ENCODE peak calls at places on chromosomes 3 and 15, in nine cellular contexts. T is uterus, O is sigmoid colon, W is body of pancreas, D is right lobe of liver, R is IMR-90, K is breast epithelium, J is ovary, Z is stomach. S is an unnamed sample.

GRCh38 chr3:37646865-37647264 is 214.8 kb upstream of the CTDSPL start:
- DNase-seq in J (no peak), T (no peak), R (no peak), W (no peak), Z (no peak), K (no peak), D (no peak), O (no peak), S (no peak)

GRCh38 chr3:187211532-187212274 is 14.4 kb downstream of the RTP1 start:
- DNase-seq in K (no peak), W (no peak), O (no peak), J (no peak), Z (no peak), T (no peak), R (peak; percentile 38), D (no peak), S (peak; percentile 64)

GRCh38 chr15:28955686-28956421 is 70.1 kb downstream of the APBA2 start:
- DNase-seq in O (peak; percentile 43), R (peak; percentile 79), K (no peak), J (no peak), W (no peak), Z (no peak), D (peak; percentile 21), T (no peak), S (no peak)

GRCh38 chr3:75906555-75907112 is 121.3 kb upstream of the ZNF717 start:
- DNase-seq in J (no peak), O (peak; percentile 62), D (no peak), R (peak; percentile 25), Z (no peak), W (peak; percentile 15), K (peak; percentile 48), T (no peak), S (no peak)

GRCh38 chr15:85831415-85832113 is 36.8 kb upstream of the KLHL25 start:
- DNase-seq in O (peak; percentile 80), T (peak; percentile 73), R (peak; percentile 48), W (peak; percentile 75), Z (peak; percentile 70), D (peak; percentile 73), K (peak; percentile 60), J (peak; percentile 69), S (peak; percentile 23)

GRCh38 chr3:98350082-98350481 is 3.6 kb upstream of the OR5K4 start:
- DNase-seq in D (no peak), W (no peak), J (no peak), K (no peak), Z (no peak), R (no peak), O (no peak), T (no peak), S (no peak)

GRCh38 chr3:161939919-161940693 is 443.5 kb downstream of the OTOL1 start:
- DNase-seq in J (no peak), W (no peak), O (no peak), K (no peak), R (no peak), Z (no peak), D (no peak), T (no peak), S (no peak)

GRCh38 chr3:99934984-99935797 is 117.5 kb downstream of the CMSS1 start:
- DNase-seq in J (no peak), R (no peak), W (no peak), D (no peak), O (no peak), T (no peak), K (no peak), Z (no peak), S (no peak)

GRCh38 chr15:91186892-91187644 is 87.0 kb downstream of the SV2B start:
- DNase-seq in O (no peak), K (no peak), Z (no peak), R (peak; percentile 26), T (no peak), D (no peak), W (peak; percentile 14), J (no peak), S (no peak)

GRCh38 chr3:193851941-193852674 is 259.1 kb downstream of the OPA1 start:
- DNase-seq in Z (peak; percentile 88), O (no peak), W (peak; percentile 76), T (no peak), K (no peak), J (no peak), D (no peak), R (no peak), S (no peak)

DNA sequence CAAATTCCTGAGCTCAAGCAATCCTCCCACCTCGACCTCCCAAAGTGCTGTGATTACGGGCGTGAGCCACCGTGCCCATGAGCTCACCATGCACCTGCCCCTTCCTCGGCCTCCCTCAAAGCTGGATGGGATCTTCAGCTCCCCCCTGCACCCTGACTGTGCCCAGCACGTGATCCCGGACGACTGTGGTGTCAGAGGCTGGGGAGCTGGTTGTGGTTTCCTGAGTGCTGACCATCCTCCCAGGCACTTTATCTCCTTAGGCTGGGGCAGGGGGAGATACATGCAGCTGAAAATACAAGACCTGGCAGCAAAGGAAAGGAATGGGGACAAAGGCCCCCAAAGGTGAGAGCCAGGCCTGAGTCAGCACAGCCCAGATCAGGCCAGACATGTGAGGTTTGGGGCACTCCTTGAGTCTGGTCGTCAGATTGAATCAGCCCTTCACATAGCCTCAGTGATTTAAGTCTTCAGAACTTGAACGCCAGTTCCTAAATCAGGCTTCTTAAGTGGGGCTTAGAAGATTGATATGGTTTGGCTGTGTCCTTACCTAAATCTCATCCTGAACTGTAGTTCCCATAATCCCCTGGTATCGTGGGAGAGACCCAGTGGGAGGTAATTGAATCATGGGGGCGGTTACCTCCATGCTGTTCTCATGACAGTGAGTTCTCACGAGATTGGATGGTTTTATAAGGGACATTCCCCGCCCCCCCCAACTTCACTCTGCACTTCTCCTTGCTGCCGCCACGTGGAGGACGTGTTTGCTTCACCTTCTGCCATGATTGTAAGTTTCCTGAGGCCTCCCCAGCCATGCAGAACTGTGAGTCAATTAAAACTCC is 35.8 kb downstream of the PRKCD start:
- DNase-seq in J (no peak), R (peak; percentile 62), K (no peak), Z (no peak), O (no peak), D (no peak), W (no peak), T (no peak), S (no peak)
- TF ChIP-seq POLR2A in J (no peak), R (no peak), K (no peak), Z (no peak), O (no peak), D (no peak), W (no peak), T (no peak), S (no peak)

GRCh38 chr3:20038679-20039078 is 1.6 kb upstream of the KAT2B start:
- DNase-seq in O (no peak), Z (no peak), T (no peak), R (no peak), D (no peak), W (no peak), K (no peak), J (no peak), S (no peak)

GRCh38 chr3:20040476-20041196 is 390 bp downstream of the KAT2B start:
- DNase-seq in D (peak; percentile 88), K (peak; percentile 66), O (peak; percentile 91), J (peak; percentile 85), T (peak; percentile 79), W (peak; percentile 74), Z (peak; percentile 75), R (peak; percentile 61), S (peak; percentile 56)

GRCh38 chr3:20041197-20041780 is 1.0 kb downstream of the KAT2B start:
- DNase-seq in J (peak; percentile 75), K (peak; percentile 85), D (peak; percentile 97), Z (peak; percentile 87), O (peak; percentile 91), R (peak; percentile 56), W (peak; percentile 88), T (peak; percentile 73), S (peak; percentile 63)

GRCh38 chr3:20039082-20039764 is 1.0 kb upstream of the KAT2B start:
- DNase-seq in T (no peak), O (no peak), W (no peak), Z (no peak), K (no peak), R (no peak), D (no peak), J (no peak), S (no peak)

DNA sequence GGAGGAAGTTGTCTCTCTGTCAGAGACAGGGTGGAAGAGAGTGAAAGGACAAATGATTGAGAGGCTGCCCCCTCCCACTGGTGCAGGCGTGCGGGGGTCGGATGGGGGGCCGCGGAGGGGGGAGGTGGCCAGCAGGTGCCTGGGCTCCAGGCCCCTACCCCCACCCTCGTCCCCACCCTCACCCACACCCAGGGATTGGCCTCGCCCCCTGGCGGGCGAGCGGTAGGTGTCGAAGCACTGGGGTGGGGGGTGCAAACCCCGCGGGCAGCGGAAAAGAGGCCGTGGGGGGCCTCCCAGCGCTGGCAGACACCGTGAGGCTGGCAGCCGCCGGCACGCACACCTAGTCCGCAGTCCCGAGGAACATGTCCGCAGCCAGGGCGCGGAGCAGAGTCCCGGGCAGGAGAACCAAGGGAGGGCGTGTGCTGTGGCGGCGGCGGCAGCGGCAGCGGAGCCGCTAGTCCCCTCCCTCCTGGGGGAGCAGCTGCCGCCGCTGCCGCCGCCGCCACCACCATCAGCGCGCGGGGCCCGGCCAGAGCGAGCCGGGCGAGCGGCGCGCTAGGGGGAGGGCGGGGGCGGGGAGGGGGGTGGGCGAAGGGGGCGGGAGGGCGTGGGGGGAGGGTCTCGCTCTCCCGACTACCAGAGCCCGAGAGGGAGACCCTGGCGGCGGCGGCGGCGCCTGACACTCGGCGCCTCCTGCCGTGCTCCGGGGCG is at the start of gene KAT2B:
- DNase-seq in W (peak; percentile 79), T (peak; percentile 75), R (peak; percentile 26), Z (peak; percentile 73), O (peak; percentile 89), K (peak; percentile 58), D (peak; percentile 89), J (peak; percentile 87), S (peak; percentile 63)
- TF ChIP-seq POLR2A in W (peak; percentile 72), T (peak; percentile 54), R (no peak), Z (no peak), O (peak; percentile 33), K (no peak), D (peak; percentile 67), J (peak; percentile 24), S (no peak)

DNA sequence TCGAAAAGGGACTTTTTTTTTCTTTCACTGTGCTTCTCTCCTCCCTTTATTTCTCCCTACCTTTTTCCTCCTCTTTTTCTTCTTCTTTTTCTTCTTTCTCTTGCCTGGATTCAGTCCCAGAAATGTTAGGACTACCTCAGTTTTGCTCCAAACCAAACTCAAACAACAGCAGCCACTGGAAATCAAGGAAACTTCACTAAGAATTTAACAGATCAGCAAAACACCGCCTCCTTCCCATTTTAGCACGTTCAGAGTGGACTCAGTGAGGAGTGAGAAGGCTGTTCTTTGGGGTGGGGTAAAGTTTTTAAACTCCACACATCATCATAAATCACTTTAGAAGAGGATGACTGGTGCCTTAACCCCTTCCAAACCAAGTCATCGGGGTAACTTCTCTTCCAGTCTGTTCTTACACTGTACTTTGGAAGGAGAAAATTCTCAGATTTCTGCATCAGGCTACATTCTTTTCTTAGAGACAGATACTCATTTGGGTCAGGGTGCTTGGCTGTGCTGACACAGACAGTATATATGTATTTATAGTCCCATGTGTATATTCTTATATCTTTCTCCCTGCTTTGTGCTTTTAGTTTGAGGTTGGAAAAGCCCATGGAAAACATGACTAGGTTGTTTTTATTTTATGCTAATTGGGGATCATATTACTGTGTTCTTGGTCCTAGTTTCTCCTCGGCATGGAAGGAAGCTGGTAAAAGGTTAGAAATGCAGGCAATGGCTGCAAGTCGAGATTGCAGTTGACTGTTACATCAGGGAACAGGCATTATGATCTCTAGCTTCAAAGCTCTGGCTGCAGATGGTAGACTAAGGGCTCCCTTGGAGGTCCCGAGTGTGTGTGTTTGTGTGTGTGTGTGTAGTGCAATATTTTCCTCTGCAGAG is at the start of gene CCDC80:
- DNase-seq in Z (no peak), O (peak; percentile 71), K (no peak), J (no peak), W (no peak), T (peak; percentile 20), D (no peak), R (peak; percentile 94), S (peak; percentile 26)
- TF ChIP-seq POLR2A in Z (no peak), O (peak; percentile 71), K (no peak), J (peak; percentile 63), W (peak; percentile 86), T (peak; percentile 70), D (peak; percentile 31), R (peak; percentile 98), S (no peak)

GRCh38 chr3:185656321-185656840 is 70.3 kb downstream of the SENP2 start:
- DNase-seq in Z (no peak), T (peak; percentile 79), K (no peak), D (no peak), R (peak; percentile 99), J (peak; percentile 80), O (peak; percentile 88), W (no peak), S (peak; percentile 88)
- TF ChIP-seq POLR2A in Z (no peak), T (peak; percentile 17), K (no peak), D (no peak), R (peak; percentile 91), J (peak; percentile 51), O (no peak), W (no peak), S (no peak)

S was measured in H54.